ENCODE peak calls at places on chromosomes 16 and 17, in ten cellular contexts. One of them, this sample, is unnamed.

GRCh38 chr17:66620528-66620927 is 214.4 kb upstream of the CACNG5 start:
- DNase-seq in sigmoid colon: no peak
- DNase-seq in AG10803: no peak
- DNase-seq in pancreas: no peak
- DNase-seq in GM06990: no peak
- DNase-seq in cardiac muscle cell: no peak
- DNase-seq in A673: no peak
- DNase-seq in foreskin fibroblast: no peak
- DNase-seq in lung: no peak
- DNase-seq in HepG2: no peak
- DNase-seq in this sample: no peak

GRCh38 chr16:75317101-75317522 is 65.7 kb upstream of the BCAR1 start:
- DNase-seq in lung: no peak
- DNase-seq in AG10803: no peak
- DNase-seq in pancreas: no peak
- DNase-seq in cardiac muscle cell: no peak
- DNase-seq in A673: no peak
- DNase-seq in sigmoid colon: no peak
- DNase-seq in HepG2: no peak
- DNase-seq in GM06990: peak; percentile 31
- DNase-seq in foreskin fibroblast: no peak
- DNase-seq in this sample: no peak

GRCh38 chr17:4974064-4974670 is 6.5 kb upstream of the SPAG7 start:
- DNase-seq in A673: no peak
- DNase-seq in AG10803: no peak
- DNase-seq in lung: no peak
- DNase-seq in pancreas: no peak
- DNase-seq in GM06990: no peak
- DNase-seq in cardiac muscle cell: peak; percentile 54
- DNase-seq in foreskin fibroblast: no peak
- DNase-seq in sigmoid colon: peak; percentile 58
- DNase-seq in HepG2: no peak
- DNase-seq in this sample: no peak

GRCh38 chr17:301681-302299 is 50.8 kb downstream of the RPH3AL start:
- DNase-seq in foreskin fibroblast: no peak
- DNase-seq in A673: no peak
- DNase-seq in HepG2: no peak
- DNase-seq in pancreas: no peak
- DNase-seq in cardiac muscle cell: no peak
- DNase-seq in AG10803: peak; percentile 28
- DNase-seq in sigmoid colon: peak; percentile 62
- DNase-seq in GM06990: no peak
- DNase-seq in lung: no peak
- DNase-seq in this sample: no peak

GRCh38 chr16:49281843-49282642 is 405 bp upstream of the CBLN1 start:
- DNase-seq in HepG2: no peak
- DNase-seq in lung: peak; percentile 82
- DNase-seq in sigmoid colon: peak; percentile 88
- DNase-seq in AG10803: peak; percentile 44
- DNase-seq in cardiac muscle cell: peak; percentile 98
- DNase-seq in pancreas: peak; percentile 99
- DNase-seq in foreskin fibroblast: peak; percentile 58
- DNase-seq in A673: peak; percentile 84
- DNase-seq in GM06990: peak; percentile 87
- DNase-seq in this sample: peak; percentile 52

GRCh38 chr16:11361751-11362742 is 16.8 kb downstream of the RMI2 start:
- DNase-seq in A673: peak; percentile 73
- DNase-seq in cardiac muscle cell: no peak
- DNase-seq in sigmoid colon: no peak
- DNase-seq in foreskin fibroblast: peak; percentile 33
- DNase-seq in lung: no peak
- DNase-seq in pancreas: no peak
- DNase-seq in GM06990: peak; percentile 75
- DNase-seq in HepG2: no peak
- DNase-seq in AG10803: no peak
- DNase-seq in this sample: no peak

GRCh38 chr17:21705021-21705601 is 12.8 kb downstream of the KCNJ18 start:
- DNase-seq in HepG2: no peak
- DNase-seq in sigmoid colon: no peak
- DNase-seq in lung: no peak
- DNase-seq in AG10803: no peak
- DNase-seq in pancreas: no peak
- DNase-seq in A673: no peak
- DNase-seq in GM06990: no peak
- DNase-seq in cardiac muscle cell: no peak
- DNase-seq in foreskin fibroblast: no peak
- DNase-seq in this sample: no peak

GRCh38 chr17:73720187-73720834 is 76.1 kb upstream of the SDK2 start:
- DNase-seq in HepG2: peak; percentile 11
- DNase-seq in foreskin fibroblast: no peak
- DNase-seq in cardiac muscle cell: peak; percentile 36
- DNase-seq in A673: no peak
- DNase-seq in lung: no peak
- DNase-seq in AG10803: no peak
- DNase-seq in GM06990: no peak
- DNase-seq in pancreas: no peak
- DNase-seq in sigmoid colon: no peak
- DNase-seq in this sample: no peak

GRCh38 chr17:2683912-2684311 is 27.7 kb downstream of the CLUH start:
- DNase-seq in foreskin fibroblast: no peak
- DNase-seq in AG10803: no peak
- DNase-seq in HepG2: no peak
- DNase-seq in A673: no peak
- DNase-seq in cardiac muscle cell: no peak
- DNase-seq in GM06990: no peak
- DNase-seq in lung: no peak
- DNase-seq in pancreas: no peak
- DNase-seq in sigmoid colon: peak; percentile 66
- DNase-seq in this sample: no peak

GRCh38 chr17:65283704-65284103 is 146.5 kb downstream of the RGS9 start:
- DNase-seq in A673: no peak
- DNase-seq in GM06990: no peak
- DNase-seq in HepG2: no peak
- DNase-seq in lung: no peak
- DNase-seq in pancreas: no peak
- DNase-seq in AG10803: no peak
- DNase-seq in cardiac muscle cell: no peak
- DNase-seq in sigmoid colon: no peak
- DNase-seq in foreskin fibroblast: no peak
- DNase-seq in this sample: no peak

GRCh38 chr17:5514976-5515375 is 28.6 kb downstream of the MIS12 start:
- DNase-seq in A673: no peak
- DNase-seq in foreskin fibroblast: no peak
- DNase-seq in sigmoid colon: no peak
- DNase-seq in GM06990: no peak
- DNase-seq in cardiac muscle cell: no peak
- DNase-seq in lung: no peak
- DNase-seq in AG10803: no peak
- DNase-seq in pancreas: no peak
- DNase-seq in HepG2: no peak
- DNase-seq in this sample: no peak

DNA sequence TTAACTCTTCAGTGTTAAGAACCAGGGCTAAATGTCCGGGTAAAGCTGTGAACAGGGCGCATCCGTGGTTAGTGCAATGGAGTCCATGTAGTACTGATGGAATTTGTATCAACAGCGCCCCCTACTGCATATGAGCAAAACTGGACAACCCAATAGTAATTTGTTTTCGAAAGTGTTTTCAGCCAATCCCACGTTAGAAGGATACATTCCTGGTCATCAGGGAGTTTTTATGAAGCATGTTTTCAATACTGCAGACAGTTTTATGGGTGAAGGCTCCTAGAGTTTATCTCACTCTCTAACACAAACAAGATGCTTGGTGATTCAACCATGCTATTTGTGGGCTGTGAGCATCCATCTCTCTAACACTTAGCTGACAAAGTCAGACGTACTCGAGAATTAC is 46.6 kb upstream of the HNF1B start:
- DNase-seq in lung: no peak
- DNase-seq in pancreas: no peak
- DNase-seq in foreskin fibroblast: peak; percentile 20
- DNase-seq in AG10803: peak; percentile 68
- DNase-seq in A673: peak; percentile 27
- DNase-seq in sigmoid colon: no peak
- DNase-seq in HepG2: peak; percentile 45
- DNase-seq in GM06990: peak; percentile 53
- DNase-seq in cardiac muscle cell: no peak
- DNase-seq in this sample: peak; percentile 57
- TF ChIP-seq CTCF in lung: no peak
- TF ChIP-seq CTCF in pancreas: peak; percentile 29
- TF ChIP-seq CTCF in foreskin fibroblast: peak; percentile 52
- TF ChIP-seq CTCF in AG10803: peak; percentile 55
- TF ChIP-seq CTCF in A673: peak; percentile 53
- TF ChIP-seq CTCF in sigmoid colon: no peak
- TF ChIP-seq CTCF in HepG2: peak; percentile 66
- TF ChIP-seq CTCF in GM06990: peak; percentile 72
- TF ChIP-seq CTCF in cardiac muscle cell: peak; percentile 47
- TF ChIP-seq CTCF in this sample: peak; percentile 71

DNA sequence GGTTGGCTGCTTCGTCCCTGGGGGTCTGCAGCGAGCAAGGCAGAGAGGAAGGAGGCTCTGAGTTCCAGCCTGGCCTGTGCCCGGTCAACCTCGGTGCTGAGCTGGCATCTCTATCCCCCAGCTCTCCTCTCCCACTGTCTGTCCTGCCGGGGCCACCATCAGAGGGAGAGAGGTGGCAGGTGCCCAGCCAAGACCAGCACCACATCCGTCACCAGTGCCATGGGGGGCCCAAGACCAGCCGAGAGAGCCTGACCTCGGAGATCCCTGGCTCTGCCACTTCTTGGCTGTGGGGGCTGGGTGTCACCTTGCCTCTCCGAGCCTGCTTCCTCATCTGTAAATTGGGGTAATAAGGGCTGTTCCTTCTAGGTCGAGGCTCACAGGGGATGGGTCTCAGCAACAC is 560 bp upstream of the P2RX1 start:
- DNase-seq in foreskin fibroblast: no peak
- DNase-seq in pancreas: no peak
- DNase-seq in sigmoid colon: no peak
- DNase-seq in A673: no peak
- DNase-seq in GM06990: no peak
- DNase-seq in cardiac muscle cell: no peak
- DNase-seq in lung: no peak
- DNase-seq in AG10803: no peak
- DNase-seq in HepG2: no peak
- DNase-seq in this sample: no peak
- H3K4me3 ChIP-seq in foreskin fibroblast: no peak overlapping the region
- H3K4me3 ChIP-seq in pancreas: no peak overlapping the region
- H3K4me3 ChIP-seq in sigmoid colon: no peak overlapping the region
- H3K4me3 ChIP-seq in A673: no peak overlapping the region
- H3K4me3 ChIP-seq in GM06990: no peak overlapping the region
- H3K4me3 ChIP-seq in cardiac muscle cell: no peak overlapping the region
- H3K4me3 ChIP-seq in lung: no peak overlapping the region
- H3K4me3 ChIP-seq in AG10803: no peak overlapping the region
- H3K4me3 ChIP-seq in HepG2: no peak overlapping the region
- H3K4me3 ChIP-seq in this sample: no peak overlapping the region

DNA sequence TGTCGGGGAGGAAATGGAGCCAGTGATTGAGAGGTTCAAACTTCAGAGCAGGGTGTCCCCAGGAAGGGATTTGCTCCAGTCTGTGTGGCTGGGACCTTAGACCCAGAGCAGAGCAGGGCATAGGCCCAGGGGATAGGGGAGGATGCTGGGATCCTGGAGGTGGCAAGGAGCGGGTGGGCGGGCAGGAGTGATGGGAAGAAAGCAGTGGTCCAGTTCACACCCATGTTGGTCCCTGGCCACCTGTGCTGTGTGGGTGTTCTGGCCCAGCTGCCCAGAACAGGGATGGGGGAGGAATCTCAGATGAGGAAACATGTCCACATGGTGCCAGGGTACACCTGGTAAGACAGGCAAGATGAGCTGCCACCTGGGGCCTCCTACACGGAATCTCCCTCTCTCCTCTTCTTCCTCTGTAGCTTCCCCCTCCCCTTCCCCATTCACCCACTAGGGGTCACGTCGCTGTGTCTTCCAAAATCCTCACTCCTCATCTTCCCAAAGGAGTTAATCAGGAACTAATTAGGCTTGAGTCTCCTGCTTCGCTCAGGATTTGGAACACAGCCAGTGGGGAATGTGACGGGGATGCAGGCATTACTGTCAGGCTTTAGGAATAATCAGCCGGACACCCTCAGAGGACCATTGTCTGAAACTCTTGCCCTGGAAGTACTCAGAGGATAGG is 2.3 kb downstream of the BEAN1 start:
- DNase-seq in foreskin fibroblast: no peak
- DNase-seq in HepG2: no peak
- DNase-seq in GM06990: no peak
- DNase-seq in sigmoid colon: no peak
- DNase-seq in lung: no peak
- DNase-seq in AG10803: no peak
- DNase-seq in pancreas: no peak
- DNase-seq in A673: no peak
- DNase-seq in cardiac muscle cell: no peak
- DNase-seq in this sample: no peak
- TF ChIP-seq CTCF in foreskin fibroblast: no peak
- TF ChIP-seq CTCF in HepG2: no peak
- TF ChIP-seq CTCF in GM06990: no peak
- TF ChIP-seq CTCF in sigmoid colon: no peak
- TF ChIP-seq CTCF in lung: no peak
- TF ChIP-seq CTCF in AG10803: peak; percentile 14
- TF ChIP-seq CTCF in pancreas: no peak
- TF ChIP-seq CTCF in A673: peak; percentile 7
- TF ChIP-seq CTCF in cardiac muscle cell: no peak
- TF ChIP-seq CTCF in this sample: peak; percentile 12

GRCh38 chr17:34841467-34841866 is 119.8 kb downstream of the CCT6B start:
- DNase-seq in pancreas: no peak
- DNase-seq in sigmoid colon: no peak
- DNase-seq in cardiac muscle cell: no peak
- DNase-seq in AG10803: no peak
- DNase-seq in A673: no peak
- DNase-seq in lung: no peak
- DNase-seq in GM06990: no peak
- DNase-seq in foreskin fibroblast: no peak
- DNase-seq in HepG2: no peak
- DNase-seq in this sample: no peak

GRCh38 chr17:34842235-34842634 is 119.0 kb downstream of the CCT6B start:
- DNase-seq in A673: no peak
- DNase-seq in lung: no peak
- DNase-seq in foreskin fibroblast: no peak
- DNase-seq in cardiac muscle cell: no peak
- DNase-seq in GM06990: no peak
- DNase-seq in pancreas: no peak
- DNase-seq in HepG2: no peak
- DNase-seq in AG10803: no peak
- DNase-seq in sigmoid colon: no peak
- DNase-seq in this sample: no peak

GRCh38 chr17:34840758-34841157 is 120.5 kb downstream of the CCT6B start:
- DNase-seq in AG10803: no peak
- DNase-seq in foreskin fibroblast: no peak
- DNase-seq in sigmoid colon: no peak
- DNase-seq in A673: peak; percentile 44
- DNase-seq in pancreas: no peak
- DNase-seq in GM06990: peak; percentile 25
- DNase-seq in lung: no peak
- DNase-seq in cardiac muscle cell: no peak
- DNase-seq in HepG2: no peak
- DNase-seq in this sample: no peak

GRCh38 chr17:34847939-34848338 is 113.3 kb downstream of the CCT6B start:
- DNase-seq in pancreas: no peak
- DNase-seq in GM06990: no peak
- DNase-seq in AG10803: no peak
- DNase-seq in lung: no peak
- DNase-seq in sigmoid colon: no peak
- DNase-seq in foreskin fibroblast: no peak
- DNase-seq in cardiac muscle cell: no peak
- DNase-seq in HepG2: no peak
- DNase-seq in A673: no peak
- DNase-seq in this sample: no peak

GRCh38 chr17:34843682-34844081 is 117.6 kb downstream of the CCT6B start:
- DNase-seq in lung: no peak
- DNase-seq in A673: no peak
- DNase-seq in pancreas: no peak
- DNase-seq in foreskin fibroblast: no peak
- DNase-seq in AG10803: no peak
- DNase-seq in cardiac muscle cell: no peak
- DNase-seq in GM06990: no peak
- DNase-seq in HepG2: no peak
- DNase-seq in sigmoid colon: no peak
- DNase-seq in this sample: no peak
- H3K4me3 ChIP-seq in lung: no peak overlapping the region
- H3K4me3 ChIP-seq in A673: no peak overlapping the region
- H3K4me3 ChIP-seq in pancreas: no peak overlapping the region
- H3K4me3 ChIP-seq in foreskin fibroblast: no peak overlapping the region
- H3K4me3 ChIP-seq in AG10803: no peak overlapping the region
- H3K4me3 ChIP-seq in cardiac muscle cell: no peak overlapping the region
- H3K4me3 ChIP-seq in GM06990: no peak overlapping the region
- H3K4me3 ChIP-seq in HepG2: no peak overlapping the region
- H3K4me3 ChIP-seq in sigmoid colon: no peak overlapping the region
- H3K4me3 ChIP-seq in this sample: no peak overlapping the region